ENCODE peak calls at places on chromosomes 5 and 9, in seven cellular contexts. O is fibroblast of mammary gland; S is left ventricle myocardium inferior; Y is NCI-H187 treated with DMSO at 0.1 percent for 48 hours; D is activated CD8-positive, alpha-beta memory T cell treated with anti-CD3 and anti-CD28 coated beads, Interleukin-2, amount 10 ng/mL, durations not matched to agents 7 days and 5 days; L is stimulated activated CD8-positive, alpha-beta memory T cell treated with anti-CD3 and anti-CD28 coated beads, Interleukin-4, amount 100 ng/mL, for 48 hours; V is fibroblast of lung. M is an unnamed sample.
A peak's percentile ranks its signal among the peaks of the same experiment; 100 is the strongest.

GRCh38 chr9:89445135-89445797 is 52.6 kb downstream of the SEMA4D start:
- DNase-seq in S (no peak), Y (no peak), L (no peak), V (no peak), O (no peak), D (peak; percentile 45), M (no peak)

GRCh38 chr5:111950660-111951059 is 193.7 kb upstream of the NREP start:
- DNase-seq in S (no peak), V (peak; percentile 53), Y (no peak), D (no peak), L (no peak), O (peak; percentile 98), M (no peak)

GRCh38 chr5:173050791-173051190 is 5.4 kb upstream of the CREBRF start:
- DNase-seq in D (no peak), L (no peak), Y (no peak), O (no peak), S (no peak), V (no peak), M (no peak)

GRCh38 chr5:36644727-36645126 is 38.3 kb downstream of the SLC1A3 start:
- DNase-seq in L (no peak), S (no peak), O (no peak), V (peak; percentile 87), Y (no peak), D (no peak), M (no peak)

GRCh38 chr5:61047346-61047745 is 102.3 kb downstream of the NDUFAF2 start:
- DNase-seq in D (no peak), V (no peak), S (no peak), O (no peak), Y (no peak), L (no peak), M (no peak)

GRCh38 chr9:108544866-108545265 is 310.9 kb downstream of the ACTL7B start:
- DNase-seq in V (peak; percentile 63), D (no peak), O (no peak), S (no peak), L (no peak), Y (no peak), M (no peak)

GRCh38 chr5:132258102-132259060 is 885 bp downstream of the PDLIM4 start:
- DNase-seq in D (peak; percentile 35), S (no peak), O (peak; percentile 61), Y (no peak), V (peak; percentile 68), L (peak; percentile 27), M (no peak)

GRCh38 chr5:9126490-9126889 is 419.4 kb downstream of the SEMA5A start:
- DNase-seq in Y (no peak), L (no peak), V (peak; percentile 57), O (no peak), S (no peak), D (no peak), M (no peak)

GRCh38 chr9:27528886-27529315 is 713 bp downstream of the MOB3B start:
- DNase-seq in Y (no peak), S (peak; percentile 25), L (peak; percentile 65), V (no peak), D (peak; percentile 56), O (no peak), M (peak; percentile 37)

GRCh38 chr5:127608077-127608660 is 40.7 kb upstream of the CTXN3 start:
- DNase-seq in D (no peak), Y (no peak), V (peak; percentile 69), L (no peak), O (no peak), S (no peak), M (no peak)

GRCh38 chr5:98927988-98928801 is 612 bp downstream of the CHD1 start:
- DNase-seq in L (peak; percentile 64), O (peak; percentile 64), S (peak; percentile 74), D (peak; percentile 61), V (peak; percentile 65), Y (no peak), M (peak; percentile 35)

GRCh38 chr5:175216991-175217390 is 227.0 kb downstream of the DRD1 start:
- DNase-seq in O (peak; percentile 11), V (peak; percentile 87), S (no peak), Y (no peak), L (no peak), D (no peak), M (no peak)

GRCh38 chr9:79799691-79800345 is 228.1 kb downstream of the TLE4 start:
- DNase-seq in V (peak; percentile 76), S (peak; percentile 20), O (no peak), D (no peak), L (no peak), Y (peak; percentile 36), M (no peak)

GRCh38 chr9:5899292-5899691 is 8.6 kb downstream of the MLANA start:
- DNase-seq in V (no peak), L (no peak), S (no peak), Y (no peak), D (no peak), O (no peak), M (no peak)

GRCh38 chr5:175116466-175117048 is 327.4 kb downstream of the DRD1 start:
- DNase-seq in Y (no peak), O (no peak), V (no peak), L (no peak), D (no peak), S (no peak), M (no peak)

GRCh38 chr5:7548576-7548975 is 152.6 kb downstream of the ADCY2 start:
- DNase-seq in Y (no peak), O (no peak), D (no peak), L (no peak), V (peak; percentile 15), S (no peak), M (no peak)

GRCh38 chr9:8916771-8917170 is 1117.2 kb upstream of the DMAC1 start:
- DNase-seq in V (no peak), Y (no peak), D (no peak), L (no peak), O (no peak), S (no peak), M (no peak)

GRCh38 chr5:145750194-145750593 is 84.9 kb downstream of the PRELID2 start:
- DNase-seq in D (no peak), Y (no peak), O (peak; percentile 38), S (no peak), V (no peak), L (no peak), M (no peak)

GRCh38 chr9:81150016-81150625 is 539.2 kb downstream of the TLE1 start:
- DNase-seq in D (no peak), L (no peak), V (peak; percentile 73), O (no peak), S (no peak), Y (no peak), M (no peak)

GRCh38 chr9:123453904-123454321 is 97.9 kb downstream of the CRB2 start:
- DNase-seq in V (peak; percentile 6), S (peak; percentile 63), L (no peak), O (no peak), Y (no peak), D (no peak), M (no peak)

GRCh38 chr5:177427211-177427822 is 841 bp downstream of the GRK6 start:
- DNase-seq in D (peak; percentile 59), O (no peak), V (no peak), S (no peak), Y (no peak), L (no peak), M (no peak)

GRCh38 chr5:56908942-56909293 is 478 bp upstream of the SETD9 start:
- DNase-seq in D (no peak), L (no peak), V (no peak), S (peak; percentile 80), O (no peak), Y (no peak), M (no peak)

GRCh38 chr5:139146809-139147742 is 51.1 kb downstream of the SIL1 start:
- DNase-seq in L (no peak), V (no peak), S (no peak), Y (peak; percentile 80), O (no peak), D (no peak), M (no peak)

GRCh38 chr9:33140406-33141360 is 26.5 kb downstream of the B4GALT1 start:
- DNase-seq in S (no peak), L (peak; percentile 55), V (no peak), D (no peak), Y (no peak), O (no peak), M (no peak)

GRCh38 chr5:164358531-164359259 is 853.3 kb downstream of the MAT2B start:
- DNase-seq in V (peak; percentile 89), Y (no peak), O (peak; percentile 50), L (no peak), S (no peak), D (no peak), M (no peak)

GRCh38 chr9:110410926-110411325 is 73.3 kb upstream of the TXNDC8 start:
- DNase-seq in D (no peak), Y (no peak), V (no peak), L (no peak), S (no peak), O (no peak), M (no peak)

GRCh38 chr5:59126665-59127354 is 543.9 kb downstream of the RAB3C start:
- DNase-seq in O (peak; percentile 62), Y (no peak), S (no peak), D (no peak), L (peak; percentile 31), V (peak; percentile 66), M (no peak)

GRCh38 chr5:134236208-134236761 is 10.4 kb upstream of the PPP2CA start:
- DNase-seq in D (no peak), S (no peak), O (no peak), L (no peak), Y (no peak), V (peak; percentile 20), M (no peak)

GRCh38 chr9:3299872-3300271 is 225.9 kb downstream of the RFX3 start:
- DNase-seq in O (no peak), Y (no peak), L (no peak), V (no peak), D (no peak), S (no peak), M (no peak)